ENCODE peak calls at places on chromosomes 5 and 9, in seven cellular contexts. One of them, this sample, is unnamed. For H3K4me1, the result is how much of the 10 kb centered on the place peaks cover.

GRCh38 chr5:178642351-178642909 is 15.6 kb upstream of the CLK4 start:
- DNase-seq in esophagus muscularis mucosa: peak
- DNase-seq in sigmoid colon: no peak
- DNase-seq in Panc1: no peak
- DNase-seq in spleen: no peak
- DNase-seq in GM23338: no peak
- DNase-seq in stomach: no peak
- DNase-seq in this sample: no peak

GRCh38 chr9:125631391-125632085 is 75.5 kb downstream of the MAPKAP1 start:
- DNase-seq in esophagus muscularis mucosa: no peak
- DNase-seq in sigmoid colon: no peak
- DNase-seq in Panc1: peak
- DNase-seq in spleen: no peak
- DNase-seq in GM23338: peak
- DNase-seq in stomach: no peak
- DNase-seq in this sample: peak

GRCh38 chr5:136089804-136090203 is 42.8 kb upstream of the SMAD5 start:
- DNase-seq in esophagus muscularis mucosa: no peak
- DNase-seq in sigmoid colon: peak
- DNase-seq in Panc1: no peak
- DNase-seq in spleen: no peak
- DNase-seq in GM23338: no peak
- DNase-seq in stomach: no peak
- DNase-seq in this sample: peak

GRCh38 chr9:128203842-128204551 is 818 bp downstream of the DNM1 start:
- DNase-seq in esophagus muscularis mucosa: no peak
- DNase-seq in sigmoid colon: no peak
- DNase-seq in Panc1: no peak
- DNase-seq in spleen: no peak
- DNase-seq in GM23338: peak
- DNase-seq in stomach: no peak
- DNase-seq in this sample: no peak

GRCh38 chr9:127980056-127980705 is 608 bp downstream of the EEIG1 start:
- DNase-seq in esophagus muscularis mucosa: no peak
- DNase-seq in sigmoid colon: peak
- DNase-seq in Panc1: no peak
- DNase-seq in spleen: peak
- DNase-seq in GM23338: peak
- DNase-seq in stomach: peak
- DNase-seq in this sample: peak

GRCh38 chr5:79956173-79956670 is 34.8 kb downstream of the MTX3 start:
- DNase-seq in esophagus muscularis mucosa: no peak
- DNase-seq in sigmoid colon: no peak
- DNase-seq in Panc1: no peak
- DNase-seq in spleen: no peak
- DNase-seq in GM23338: no peak
- DNase-seq in stomach: no peak
- DNase-seq in this sample: no peak

GRCh38 chr5:62477801-62478200 is 65.2 kb downstream of the IPO11 start:
- DNase-seq in esophagus muscularis mucosa: no peak
- DNase-seq in sigmoid colon: no peak
- DNase-seq in Panc1: no peak
- DNase-seq in spleen: no peak
- DNase-seq in GM23338: no peak
- DNase-seq in stomach: no peak
- DNase-seq in this sample: no peak

GRCh38 chr9:137028013-137028280 is at the start of gene ABCA2:
- DNase-seq in esophagus muscularis mucosa: no peak
- DNase-seq in sigmoid colon: no peak
- DNase-seq in Panc1: no peak
- DNase-seq in spleen: no peak
- DNase-seq in GM23338: no peak
- DNase-seq in stomach: no peak
- DNase-seq in this sample: no peak

GRCh38 chr9:112647596-112647995 is 70.3 kb downstream of the INIP start:
- DNase-seq in esophagus muscularis mucosa: no peak
- DNase-seq in sigmoid colon: no peak
- DNase-seq in Panc1: no peak
- DNase-seq in spleen: no peak
- DNase-seq in GM23338: no peak
- DNase-seq in stomach: no peak
- DNase-seq in this sample: no peak

GRCh38 chr5:170070556-170071412 is 34.9 kb upstream of the FOXI1 start:
- DNase-seq in esophagus muscularis mucosa: no peak
- DNase-seq in sigmoid colon: peak
- DNase-seq in Panc1: no peak
- DNase-seq in spleen: no peak
- DNase-seq in GM23338: peak
- DNase-seq in stomach: no peak
- DNase-seq in this sample: no peak

GRCh38 chr5:171342362-171343111 is 33.5 kb downstream of the TLX3 start:
- DNase-seq in esophagus muscularis mucosa: no peak
- DNase-seq in sigmoid colon: no peak
- DNase-seq in Panc1: peak
- DNase-seq in spleen: peak
- DNase-seq in GM23338: peak
- DNase-seq in stomach: peak
- DNase-seq in this sample: no peak

GRCh38 chr5:61732376-61732775 is 400.3 kb downstream of the ZSWIM6 start:
- DNase-seq in esophagus muscularis mucosa: peak
- DNase-seq in sigmoid colon: no peak
- DNase-seq in Panc1: no peak
- DNase-seq in spleen: no peak
- DNase-seq in GM23338: peak
- DNase-seq in stomach: no peak
- DNase-seq in this sample: no peak

GRCh38 chr5:124546643-124547042 is 199.8 kb downstream of the ZNF608 start:
- DNase-seq in esophagus muscularis mucosa: peak
- DNase-seq in sigmoid colon: no peak
- DNase-seq in Panc1: no peak
- DNase-seq in spleen: no peak
- DNase-seq in GM23338: peak
- DNase-seq in stomach: no peak
- DNase-seq in this sample: no peak

GRCh38 chr5:51104556-51104955 is 278.7 kb upstream of the ISL1 start:
- DNase-seq in esophagus muscularis mucosa: no peak
- DNase-seq in sigmoid colon: no peak
- DNase-seq in Panc1: no peak
- DNase-seq in spleen: no peak
- DNase-seq in GM23338: no peak
- DNase-seq in stomach: no peak
- DNase-seq in this sample: no peak

GRCh38 chr5:52517667-52518066 is 270.0 kb upstream of the ITGA1 start:
- DNase-seq in esophagus muscularis mucosa: no peak
- DNase-seq in sigmoid colon: no peak
- DNase-seq in Panc1: no peak
- DNase-seq in spleen: no peak
- DNase-seq in GM23338: no peak
- DNase-seq in stomach: no peak
- DNase-seq in this sample: no peak

GRCh38 chr5:174259691-174260420 is 214.3 kb downstream of the NSG2 start:
- DNase-seq in esophagus muscularis mucosa: peak
- DNase-seq in sigmoid colon: no peak
- DNase-seq in Panc1: no peak
- DNase-seq in spleen: no peak
- DNase-seq in GM23338: no peak
- DNase-seq in stomach: no peak
- DNase-seq in this sample: no peak

GRCh38 chr5:95178046-95178651 is 106.7 kb downstream of the MCTP1 start:
- DNase-seq in esophagus muscularis mucosa: no peak
- DNase-seq in sigmoid colon: no peak
- DNase-seq in Panc1: no peak
- DNase-seq in spleen: no peak
- DNase-seq in GM23338: peak
- DNase-seq in stomach: no peak
- DNase-seq in this sample: no peak

GRCh38 chr5:13921573-13921972 is 22.9 kb downstream of the DNAH5 start:
- DNase-seq in esophagus muscularis mucosa: no peak
- DNase-seq in sigmoid colon: no peak
- DNase-seq in Panc1: no peak
- DNase-seq in spleen: no peak
- DNase-seq in GM23338: no peak
- DNase-seq in stomach: no peak
- DNase-seq in this sample: no peak

GRCh38 chr9:136901516-136902258 is 15.4 kb downstream of the TRAF2 start:
- DNase-seq in esophagus muscularis mucosa: no peak
- DNase-seq in sigmoid colon: no peak
- DNase-seq in Panc1: no peak
- DNase-seq in spleen: peak
- DNase-seq in GM23338: no peak
- DNase-seq in stomach: peak
- DNase-seq in this sample: peak

GRCh38 chr9:113999256-114000062 is 78.6 kb downstream of the AMBP start:
- DNase-seq in esophagus muscularis mucosa: peak
- DNase-seq in sigmoid colon: no peak
- DNase-seq in Panc1: no peak
- DNase-seq in spleen: no peak
- DNase-seq in GM23338: no peak
- DNase-seq in stomach: peak
- DNase-seq in this sample: peak

GRCh38 chr5:9540791-9541190 is 5.1 kb downstream of the SEMA5A start:
- DNase-seq in esophagus muscularis mucosa: no peak
- DNase-seq in sigmoid colon: no peak
- DNase-seq in Panc1: no peak
- DNase-seq in spleen: no peak
- DNase-seq in GM23338: no peak
- DNase-seq in stomach: no peak
- DNase-seq in this sample: no peak

GRCh38 chr5:27947088-27947487 is 908.7 kb upstream of the CDH9 start:
- DNase-seq in esophagus muscularis mucosa: no peak
- DNase-seq in sigmoid colon: no peak
- DNase-seq in Panc1: no peak
- DNase-seq in spleen: no peak
- DNase-seq in GM23338: no peak
- DNase-seq in stomach: no peak
- DNase-seq in this sample: no peak

GRCh38 chr9:35490910-35491465 is 1.1 kb downstream of the RUSC2 start:
- DNase-seq in esophagus muscularis mucosa: no peak
- DNase-seq in sigmoid colon: no peak
- DNase-seq in Panc1: no peak
- DNase-seq in spleen: no peak
- DNase-seq in GM23338: peak
- DNase-seq in stomach: no peak
- DNase-seq in this sample: no peak

GRCh38 chr9:114033397-114034103 is 44.5 kb downstream of the AMBP start:
- DNase-seq in esophagus muscularis mucosa: peak
- DNase-seq in sigmoid colon: peak
- DNase-seq in Panc1: no peak
- DNase-seq in spleen: peak
- DNase-seq in GM23338: peak
- DNase-seq in stomach: no peak
- DNase-seq in this sample: peak

GRCh38 chr5:151005975-151006576 is 14.3 kb upstream of the GPX3 start:
- DNase-seq in esophagus muscularis mucosa: peak
- DNase-seq in sigmoid colon: peak
- DNase-seq in Panc1: no peak
- DNase-seq in spleen: no peak
- DNase-seq in GM23338: no peak
- DNase-seq in stomach: peak
- DNase-seq in this sample: peak

GRCh38 chr9:137435980-137436760 is 5.0 kb downstream of the ENTPD8 start:
- DNase-seq in esophagus muscularis mucosa: no peak
- DNase-seq in sigmoid colon: peak
- DNase-seq in Panc1: no peak
- DNase-seq in spleen: peak
- DNase-seq in GM23338: no peak
- DNase-seq in stomach: peak
- DNase-seq in this sample: peak

GRCh38 chr9:17623965-17624364 is 45.1 kb downstream of the SH3GL2 start:
- DNase-seq in esophagus muscularis mucosa: no peak
- DNase-seq in sigmoid colon: no peak
- DNase-seq in Panc1: no peak
- DNase-seq in spleen: no peak
- DNase-seq in GM23338: no peak
- DNase-seq in stomach: no peak
- DNase-seq in this sample: no peak

GRCh38 chr5:139413153-139413552 is 9.3 kb upstream of the SPATA24 start:
- DNase-seq in esophagus muscularis mucosa: no peak
- DNase-seq in sigmoid colon: no peak
- DNase-seq in Panc1: no peak
- DNase-seq in spleen: no peak
- DNase-seq in GM23338: no peak
- DNase-seq in stomach: no peak
- DNase-seq in this sample: no peak
- H3K4me1 ChIP-seq in esophagus muscularis mucosa: half or more
- H3K4me1 ChIP-seq in sigmoid colon: half or more
- H3K4me1 ChIP-seq in Panc1: under half
- H3K4me1 ChIP-seq in spleen: under half
- H3K4me1 ChIP-seq in GM23338: under half
- H3K4me1 ChIP-seq in stomach: under half
- H3K4me1 ChIP-seq in this sample: under half

DNA sequence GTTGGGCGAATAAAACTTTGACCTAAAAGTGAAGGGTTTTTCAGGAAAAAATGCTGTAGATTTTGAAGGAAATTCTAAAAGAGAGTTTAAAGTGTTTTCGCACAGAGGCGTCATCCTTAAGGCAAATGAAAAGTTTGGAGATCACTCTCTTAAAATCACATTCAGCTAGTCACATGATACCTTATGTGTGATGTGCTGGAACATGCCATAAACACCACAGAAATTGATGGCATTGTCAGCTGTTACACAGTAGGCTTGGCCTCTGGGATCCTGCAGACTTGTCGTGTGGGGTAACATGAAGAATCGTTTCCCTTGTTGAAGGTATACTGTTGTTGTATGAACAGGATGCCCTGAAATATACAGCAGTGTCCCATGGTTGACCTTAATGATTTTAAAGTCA is 3.3 kb downstream of the ANP32B start:
- DNase-seq in esophagus muscularis mucosa: no peak
- DNase-seq in sigmoid colon: no peak
- DNase-seq in Panc1: no peak
- DNase-seq in spleen: no peak
- DNase-seq in GM23338: no peak
- DNase-seq in stomach: no peak
- DNase-seq in this sample: no peak
- TF ChIP-seq POLR2AphosphoS5 in esophagus muscularis mucosa: no peak
- TF ChIP-seq POLR2AphosphoS5 in sigmoid colon: no peak
- TF ChIP-seq POLR2AphosphoS5 in Panc1: no peak
- TF ChIP-seq POLR2AphosphoS5 in spleen: no peak
- TF ChIP-seq POLR2AphosphoS5 in GM23338: no peak
- TF ChIP-seq POLR2AphosphoS5 in stomach: no peak
- TF ChIP-seq POLR2AphosphoS5 in this sample: no peak

GRCh38 chr9:37944671-37945481 is 40.9 kb upstream of the SLC25A51 start:
- DNase-seq in esophagus muscularis mucosa: no peak
- DNase-seq in sigmoid colon: no peak
- DNase-seq in Panc1: no peak
- DNase-seq in spleen: no peak
- DNase-seq in GM23338: peak
- DNase-seq in stomach: no peak
- DNase-seq in this sample: no peak
- H3K27ac ChIP-seq in esophagus muscularis mucosa: no peak
- H3K27ac ChIP-seq in sigmoid colon: no peak
- H3K27ac ChIP-seq in Panc1: peak
- H3K27ac ChIP-seq in spleen: no peak
- H3K27ac ChIP-seq in GM23338: no peak
- H3K27ac ChIP-seq in stomach: no peak
- H3K27ac ChIP-seq in this sample: no peak

DNA sequence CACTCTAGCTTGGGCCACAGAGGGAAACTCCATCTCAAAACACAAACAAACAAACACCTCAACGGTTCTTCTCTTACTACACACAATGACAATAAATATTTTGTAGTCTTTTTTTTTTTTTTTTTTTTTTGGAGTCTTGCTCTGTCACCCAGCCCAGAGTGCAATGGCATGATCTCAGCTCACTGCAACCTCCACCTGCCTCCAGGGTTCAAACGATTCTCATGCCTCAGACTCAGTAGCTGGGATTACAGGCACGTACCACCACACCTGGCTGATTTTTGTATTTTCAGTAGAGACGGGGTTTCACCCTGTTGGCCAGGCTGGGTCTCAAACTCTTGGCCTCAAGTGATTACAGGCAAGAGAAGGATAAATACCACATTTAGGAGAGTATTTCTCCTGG is 30.1 kb downstream of the ERGIC1 start:
- DNase-seq in esophagus muscularis mucosa: no peak
- DNase-seq in sigmoid colon: no peak
- DNase-seq in Panc1: no peak
- DNase-seq in spleen: no peak
- DNase-seq in GM23338: no peak
- DNase-seq in stomach: no peak
- DNase-seq in this sample: no peak
- H3K4me1 ChIP-seq in esophagus muscularis mucosa: half or more
- H3K4me1 ChIP-seq in sigmoid colon: half or more
- H3K4me1 ChIP-seq in Panc1: half or more
- H3K4me1 ChIP-seq in spleen: under half
- H3K4me1 ChIP-seq in GM23338: under half
- H3K4me1 ChIP-seq in stomach: half or more
- H3K4me1 ChIP-seq in this sample: under half

This sample was measured in prostate gland.